ENCODE peak calls at places on chromosomes 3 and 15, in six cellular contexts. Y is cardiac muscle cell, I is BE2C, N is GM12865, F is fibroblast of pulmonary artery, M is upper lobe of right lung. Q is an unnamed sample.

GRCh38 chr3:165185707-165186327 is 10.4 kb downstream of the SLITRK3 start:
- DNase-seq in Y (peak), I (peak), N (peak), F (peak), M (no peak), Q (peak)

GRCh38 chr3:128560768-128561167 is 67.8 kb upstream of the GATA2 start:
- DNase-seq in Y (no peak), I (no peak), N (no peak), F (no peak), M (peak), Q (no peak)

GRCh38 chr3:54366839-54367238 is 244.5 kb downstream of the CACNA2D3 start:
- DNase-seq in Y (no peak), I (no peak), N (no peak), F (no peak), M (no peak), Q (no peak)

GRCh38 chr15:88956263-88956662 is 43.1 kb upstream of the MFGE8 start:
- DNase-seq in Y (no peak), I (no peak), N (peak), F (no peak), M (no peak), Q (no peak)

GRCh38 chr3:78737988-78738387 is 1029.8 kb downstream of the ROBO1 start:
- DNase-seq in Y (peak), I (peak), N (no peak), F (peak), M (no peak), Q (no peak)

GRCh38 chr3:173618703-173619102 is 221.2 kb downstream of the NLGN1 start:
- DNase-seq in Y (no peak), I (no peak), N (no peak), F (no peak), M (no peak), Q (no peak)

GRCh38 chr3:197082871-197083270 is 53.3 kb upstream of the MELTF start:
- DNase-seq in Y (peak), I (no peak), N (no peak), F (peak), M (no peak), Q (peak)

GRCh38 chr15:31160740-31161495 is 59.4 kb upstream of the TRPM1 start:
- DNase-seq in Y (no peak), I (no peak), N (no peak), F (no peak), M (no peak), Q (no peak)

GRCh38 chr15:45790325-45790943 is 155.6 kb downstream of the SQOR start:
- DNase-seq in Y (peak), I (peak), N (peak), F (peak), M (no peak), Q (peak)

GRCh38 chr3:69740103-69741021 is 1.1 kb downstream of the MITF start:
- DNase-seq in Y (no peak), I (no peak), N (peak), F (no peak), M (peak), Q (peak)

GRCh38 chr3:114294940-114295480 is 1.2 kb downstream of the TIGIT start:
- DNase-seq in Y (no peak), I (no peak), N (no peak), F (no peak), M (no peak), Q (no peak)

DNA sequence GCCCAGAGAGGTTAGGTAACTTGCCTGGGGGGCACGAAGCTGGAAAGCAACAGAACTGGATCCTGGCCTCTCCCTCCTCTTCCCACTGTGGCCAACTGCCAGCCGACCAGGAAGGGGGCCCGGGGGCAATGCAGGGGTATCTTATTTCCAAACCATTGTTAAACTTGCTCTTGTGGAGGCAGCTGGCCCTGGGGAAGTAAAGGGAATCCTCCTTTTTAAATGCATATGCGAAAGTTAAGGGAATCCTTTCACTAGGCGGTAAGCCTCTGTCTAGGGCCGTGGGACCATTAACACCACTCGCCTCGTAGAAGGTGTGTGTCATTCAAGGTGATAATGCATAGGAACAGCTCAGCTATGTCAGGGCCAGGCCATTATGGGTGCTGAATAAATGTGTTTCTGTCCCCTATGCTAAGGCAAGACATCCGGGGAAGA is 68.6 kb downstream of the ST6GAL1 start:
- DNase-seq in Y (no peak), I (no peak), N (no peak), F (no peak), M (no peak), Q (no peak)
- H3K4me3 ChIP-seq in Y (no peak), I (no peak), N (peak), F (no peak), M (no peak), Q (no peak)

GRCh38 chr3:186236357-186237020 is 125.5 kb downstream of the DGKG start:
- DNase-seq in Y (no peak), I (no peak), N (peak), F (no peak), M (no peak), Q (no peak)

GRCh38 chr3:186237915-186238314 is 124.1 kb downstream of the DGKG start:
- DNase-seq in Y (no peak), I (no peak), N (peak), F (no peak), M (no peak), Q (no peak)

GRCh38 chr3:186247821-186248814 is 113.9 kb downstream of the DGKG start:
- DNase-seq in Y (peak), I (no peak), N (peak), F (no peak), M (no peak), Q (no peak)

GRCh38 chr3:186239321-186239720 is 122.7 kb downstream of the DGKG start:
- DNase-seq in Y (no peak), I (no peak), N (no peak), F (peak), M (no peak), Q (no peak)

DNA sequence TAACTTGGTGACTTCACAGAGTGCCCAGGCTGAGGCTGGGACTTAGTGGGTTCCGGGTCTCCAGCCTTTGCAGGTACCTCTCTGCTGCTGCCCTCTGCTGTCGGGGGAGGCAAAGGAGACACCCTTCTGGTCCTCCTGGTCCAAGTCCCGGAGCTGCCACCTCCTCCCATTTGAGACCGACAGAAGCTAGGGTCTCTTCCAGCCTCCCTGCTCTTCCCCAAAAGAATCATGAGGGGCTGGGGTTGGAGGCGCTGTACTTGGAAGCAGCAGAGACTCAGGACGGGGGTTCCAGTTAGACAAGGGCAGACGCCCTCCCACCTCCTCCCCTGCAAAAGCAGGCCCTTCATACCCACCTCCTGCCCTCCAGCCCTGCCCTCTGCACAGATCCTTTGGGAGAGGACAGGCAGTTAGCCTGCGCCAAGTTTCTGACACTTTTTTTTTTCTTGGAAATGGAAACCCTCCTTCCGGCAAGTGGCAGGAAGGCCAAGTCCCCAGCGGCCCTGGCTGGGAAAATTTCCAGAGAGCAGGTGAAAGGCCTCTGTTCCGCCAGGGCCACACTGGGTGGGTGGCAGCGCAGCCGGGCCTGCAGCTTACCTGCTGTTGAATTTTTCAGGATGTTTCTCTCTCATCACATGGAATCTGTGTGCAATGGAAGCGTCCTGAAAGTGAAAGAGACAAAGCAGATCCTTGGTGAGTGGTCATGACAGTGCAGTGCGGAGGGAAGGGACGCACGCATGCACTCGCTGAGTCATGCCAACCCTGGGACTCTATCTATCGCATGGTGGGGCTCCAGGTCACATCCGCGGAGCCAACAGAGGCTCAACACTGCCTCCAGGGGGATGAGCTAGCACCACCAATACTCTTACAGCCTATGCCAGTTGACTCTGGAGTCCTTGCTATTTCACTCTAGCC is 119.9 kb downstream of the DGKG start:
- DNase-seq in Y (peak), I (peak), N (peak), F (peak), M (peak), Q (peak)
- TF ChIP-seq CTCF in Y (peak), I (peak), N (peak), F (peak), M (peak), Q (peak)

GRCh38 chr3:111936967-111937366 is 41.9 kb upstream of the ABHD10 start:
- DNase-seq in Y (peak), I (no peak), N (no peak), F (peak), M (no peak), Q (no peak)
- H3K4me3 ChIP-seq in Y (no peak), I (no peak), N (no peak), F (no peak), M (no peak), Q (no peak)

GRCh38 chr3:60434323-60434722 is 816.9 kb downstream of the FHIT start:
- DNase-seq in Y (no peak), I (no peak), N (no peak), F (no peak), M (no peak), Q (no peak)
- TF ChIP-seq CTCF in Y (no peak), I (no peak), N (no peak), F (no peak), M (no peak), Q (no peak)

GRCh38 chr3:39388741-39389248 is 5.6 kb downstream of the SLC25A38 start:
- DNase-seq in Y (no peak), I (no peak), N (peak), F (no peak), M (no peak), Q (no peak)
- H3K4me3 ChIP-seq in Y (no peak), I (no peak), N (peak), F (no peak), M (no peak), Q (no peak)

GRCh38 chr3:159929181-159929893 is 59.3 kb upstream of the IL12A start:
- DNase-seq in Y (peak), I (no peak), N (peak), F (peak), M (no peak), Q (peak)
- TF ChIP-seq CTCF in Y (peak), I (peak), N (no peak), F (peak), M (peak), Q (peak)

Q was measured in foreskin fibroblast.